ENCODE peak calls at places on chromosome 5, in seven cellular contexts. L is transverse colon; T is mesenchymal stem cell; Q is CD8-positive, alpha-beta T cell; A is fibroblast of lung; O is kidney; J is testis. S is an unnamed sample.
A peak's percentile ranks its signal among the peaks of the same experiment; 100 is the strongest.

GRCh38 chr5:157511656-157512644 is 51.9 kb downstream of the NIPAL4 start:
- DNase-seq in T (peak; percentile 97), Q (no peak), O (peak; percentile 97), J (peak; percentile 91), A (peak; percentile 98), L (peak; percentile 80), S (no peak)

GRCh38 chr5:30100929-30101328 is 1092.6 kb upstream of the CDH6 start:
- DNase-seq in T (no peak), O (no peak), J (no peak), L (no peak), A (no peak), Q (no peak), S (no peak)

GRCh38 chr5:103424453-103425205 is 138.0 kb downstream of the NUDT12 start:
- DNase-seq in O (no peak), Q (no peak), A (peak; percentile 91), L (no peak), T (peak; percentile 78), J (no peak), S (no peak)

GRCh38 chr5:92969781-92970237 is 611.2 kb downstream of the NR2F1-AS1 start:
- DNase-seq in O (no peak), Q (no peak), T (peak; percentile 11), L (no peak), A (peak; percentile 40), J (no peak), S (no peak)

GRCh38 chr5:401216-402034 is 41.6 kb upstream of the EXOC3 start:
- DNase-seq in O (no peak), J (no peak), A (no peak), T (no peak), Q (no peak), L (no peak), S (peak; percentile 36)

GRCh38 chr5:82413302-82414042 is 135.3 kb upstream of the RPS23 start:
- DNase-seq in J (no peak), O (no peak), T (peak; percentile 75), Q (no peak), L (no peak), A (peak; percentile 96), S (no peak)

GRCh38 chr5:104513621-104514020 is 951.0 kb upstream of the NUDT12 start:
- DNase-seq in Q (no peak), O (no peak), L (no peak), J (no peak), T (no peak), A (no peak), S (no peak)

GRCh38 chr5:64947031-64947430 is 178.3 kb downstream of the CWC27 start:
- DNase-seq in O (no peak), L (no peak), Q (no peak), J (no peak), A (peak; percentile 86), T (no peak), S (no peak)

GRCh38 chr5:153523831-153524230 is 33.4 kb downstream of the GRIA1 start:
- DNase-seq in J (no peak), O (peak; percentile 73), Q (no peak), T (peak; percentile 64), L (no peak), A (peak; percentile 84), S (no peak)

GRCh38 chr5:6043491-6044310 is 334.6 kb downstream of the MED10 start:
- DNase-seq in O (no peak), T (no peak), J (no peak), Q (no peak), A (no peak), L (no peak), S (peak; percentile 48)

GRCh38 chr5:149322518-149322917 is 22.8 kb upstream of the GRPEL2 start:
- DNase-seq in Q (no peak), T (no peak), J (no peak), L (peak; percentile 82), A (no peak), O (no peak), S (peak; percentile 70)

GRCh38 chr5:138536665-138537315 is 6.2 kb downstream of the ETF1 start:
- DNase-seq in T (peak; percentile 60), L (no peak), A (peak; percentile 6), O (no peak), J (no peak), Q (no peak), S (peak; percentile 61)

GRCh38 chr5:122458278-122458872 is 146.3 kb downstream of the SNCAIP start:
- DNase-seq in L (no peak), Q (no peak), O (no peak), A (no peak), T (peak; percentile 25), J (no peak), S (peak; percentile 61)

GRCh38 chr5:73170522-73170921 is 2.5 kb upstream of the TMEM174 start:
- DNase-seq in Q (no peak), O (no peak), A (no peak), J (peak; percentile 38), L (peak; percentile 36), T (peak; percentile 34), S (peak; percentile 90)

GRCh38 chr5:142398719-142399034 is 73.9 kb upstream of the SPRY4 start:
- DNase-seq in Q (no peak), O (no peak), L (no peak), A (no peak), J (no peak), T (no peak), S (no peak)

GRCh38 chr5:10420926-10421325 is 20.8 kb upstream of the ROPN1L start:
- DNase-seq in J (no peak), Q (no peak), L (no peak), T (no peak), A (peak; percentile 55), O (no peak), S (no peak)

GRCh38 chr5:36389245-36389644 is 87.5 kb upstream of the RANBP3L start:
- DNase-seq in J (peak; percentile 26), O (no peak), T (peak; percentile 82), A (no peak), Q (no peak), L (peak; percentile 13), S (no peak)

GRCh38 chr5:82613886-82614285 is 335.7 kb upstream of the RPS23 start:
- DNase-seq in T (no peak), J (no peak), L (no peak), O (no peak), A (peak; percentile 76), Q (no peak), S (no peak)

GRCh38 chr5:98372351-98372750 is 401.1 kb upstream of the RGMB start:
- DNase-seq in A (no peak), Q (no peak), T (peak; percentile 4), L (no peak), O (no peak), J (no peak), S (no peak)

GRCh38 chr5:134242146-134242545 is 16.3 kb upstream of the PPP2CA start:
- DNase-seq in O (no peak), T (peak; percentile 96), Q (no peak), A (peak; percentile 92), L (peak; percentile 16), J (peak; percentile 24), S (no peak)

GRCh38 chr5:150789943-150790611 is 11.5 kb downstream of the SMIM3 start:
- DNase-seq in J (peak; percentile 37), Q (peak; percentile 67), O (peak; percentile 66), L (peak; percentile 31), T (peak; percentile 100), A (peak; percentile 100), S (peak; percentile 69)

GRCh38 chr5:3449481-3449880 is 146.2 kb upstream of the IRX1 start:
- DNase-seq in Q (no peak), A (no peak), L (no peak), O (no peak), T (no peak), J (no peak), S (no peak)

GRCh38 chr5:53257806-53258373 is 148.3 kb upstream of the MOCS2 start:
- DNase-seq in O (no peak), J (no peak), A (peak; percentile 51), L (no peak), Q (no peak), T (no peak), S (no peak)

GRCh38 chr5:135481908-135482307 is 29.8 kb upstream of the TIFAB start:
- DNase-seq in A (no peak), L (no peak), O (no peak), T (no peak), J (no peak), Q (no peak), S (no peak)
- H3K4me1 ChIP-seq in A (no peaks in the 10 kb centered on the region), L (no peaks in the 10 kb centered on the region), O (no peaks in the 10 kb centered on the region), T (no peaks in the 10 kb centered on the region), J (no peaks in the 10 kb centered on the region), Q (no peaks in the 10 kb centered on the region), S (peaks cover 8% of the 10 kb centered on the region)

GRCh38 chr5:100634937-100635336 is 99.8 kb downstream of the FAM174A start:
- DNase-seq in L (no peak), A (peak; percentile 13), Q (no peak), O (no peak), J (no peak), T (no peak), S (no peak)
- H3K4me3 ChIP-seq in L (no peak overlapping the region), A (no peak overlapping the region), Q (no peak overlapping the region), O (no peak overlapping the region), J (no peak overlapping the region), T (no peak overlapping the region), S (no peak overlapping the region)

GRCh38 chr5:56833325-56833724 is 18.0 kb downstream of the MAP3K1 start:
- DNase-seq in T (no peak), A (no peak), L (no peak), J (no peak), Q (no peak), O (no peak), S (peak; percentile 75)

GRCh38 chr5:56827043-56827442 is 11.7 kb downstream of the MAP3K1 start:
- DNase-seq in L (no peak), O (no peak), T (no peak), A (no peak), Q (no peak), J (no peak), S (peak; percentile 82)

GRCh38 chr5:56825222-56825824 is 10.0 kb downstream of the MAP3K1 start:
- DNase-seq in J (no peak), Q (no peak), A (no peak), T (no peak), L (no peak), O (no peak), S (no peak)

GRCh38 chr5:56827923-56828322 is 12.6 kb downstream of the MAP3K1 start:
- DNase-seq in L (no peak), T (no peak), Q (no peak), J (no peak), O (no peak), A (no peak), S (no peak)

DNA sequence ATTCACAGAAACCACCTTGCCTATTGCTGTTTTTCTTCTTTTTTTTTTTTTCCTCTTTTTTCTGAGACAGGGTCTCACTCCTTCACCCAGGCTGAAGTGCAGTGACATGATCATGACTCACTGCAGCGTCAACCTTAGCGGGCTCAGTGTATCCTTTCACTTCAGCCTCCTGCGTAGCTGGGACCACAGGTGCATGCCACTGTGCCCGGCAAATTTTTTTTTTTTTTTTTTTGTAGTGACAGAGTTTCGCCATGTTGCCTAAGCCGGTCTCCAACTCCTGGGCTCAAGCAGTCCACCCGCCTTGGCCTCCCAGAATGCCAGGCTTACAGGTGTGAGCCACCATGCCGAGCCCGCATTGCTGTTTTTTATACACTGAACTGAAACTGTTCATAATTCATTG is 13.8 kb downstream of the MAP3K1 start:
- DNase-seq in J (no peak), T (peak; percentile 64), O (no peak), A (peak; percentile 46), L (peak; percentile 48), Q (no peak), S (no peak)
- H3K4me1 ChIP-seq in J (peaks cover 34% of the 10 kb centered on the region), T (peaks cover 18% of the 10 kb centered on the region), O (peaks cover 22% of the 10 kb centered on the region), A (no peaks in the 10 kb centered on the region), L (peaks cover 4% of the 10 kb centered on the region), Q (peaks cover 57% of the 10 kb centered on the region), S (peaks cover 32% of the 10 kb centered on the region)

DNA sequence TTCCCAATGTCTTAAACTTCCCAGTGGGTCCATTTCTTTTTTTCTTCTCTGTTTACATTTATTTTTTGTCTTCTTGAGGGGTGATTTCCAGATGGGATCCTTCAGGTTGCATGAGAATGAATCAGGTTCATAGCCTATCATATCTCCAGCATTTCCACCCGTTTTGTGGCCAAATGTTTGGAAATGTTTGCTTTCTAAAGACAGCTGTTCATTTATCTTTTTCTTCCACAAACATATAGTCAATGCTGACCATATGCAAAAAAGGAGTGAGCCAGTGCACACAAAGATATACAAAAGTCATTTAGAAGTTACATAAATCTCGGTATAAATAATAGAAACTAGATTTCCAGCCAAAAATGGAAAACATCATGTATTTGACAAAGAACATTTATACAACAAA is 71.6 kb upstream of the STC2 start:
- DNase-seq in L (no peak), A (no peak), J (no peak), Q (no peak), T (peak; percentile 22), O (no peak), S (no peak)
- H3K4me3 ChIP-seq in L (no peak overlapping the region), A (no peak overlapping the region), J (no peak overlapping the region), Q (no peak overlapping the region), T (no peak overlapping the region), O (no peak overlapping the region), S (no peak overlapping the region)

S was measured in endodermal cell.